ENCODE peak calls at places on chromosomes 2 and 18, in four cellular contexts. M is BJ, C is GM20000, I is ovary. U is an unnamed sample.

GRCh38 chr2:149068996-149069888 is 30.7 kb downstream of the LYPD6B start:
- DNase-seq in M (peak), C (no peak), I (no peak), U (peak)

GRCh38 chr2:141778315-141778835 is 352.4 kb downstream of the LRP1B start:
- DNase-seq in C (no peak), M (no peak), I (no peak), U (no peak)

GRCh38 chr2:15933184-15933845 is 7.0 kb upstream of the MYCN start:
- DNase-seq in C (no peak), M (no peak), I (no peak), U (no peak)

GRCh38 chr2:60961457-60961856 is 56.1 kb upstream of the PEX13 start:
- DNase-seq in M (peak), C (no peak), I (no peak), U (peak)

GRCh38 chr2:241798631-241799521 is 10.1 kb upstream of the NEU4 start:
- DNase-seq in I (peak), C (peak), M (no peak), U (no peak)

GRCh38 chr2:202564226-202564625 is 70.5 kb upstream of the FAM117B start:
- DNase-seq in I (no peak), C (no peak), M (no peak), U (no peak)

GRCh38 chr18:28411806-28412205 is 234.9 kb upstream of the CDH2 start:
- DNase-seq in I (no peak), C (no peak), M (peak), U (no peak)

GRCh38 chr18:12769644-12770440 is 67.0 kb downstream of the PSMG2 start:
- DNase-seq in C (no peak), I (no peak), M (no peak), U (no peak)

GRCh38 chr18:8657873-8658521 is 47.4 kb upstream of the MTCL1 start:
- DNase-seq in C (no peak), M (no peak), I (peak), U (no peak)

GRCh38 chr2:209008636-209009287 is 415.1 kb upstream of the MAP2 start:
- DNase-seq in C (no peak), I (no peak), M (no peak), U (no peak)

GRCh38 chr2:175837046-175837445 is 165.0 kb downstream of the LNPK start:
- DNase-seq in C (no peak), M (peak), I (peak), U (peak)

GRCh38 chr18:57428221-57429150 is 6.7 kb upstream of the ONECUT2 start:
- DNase-seq in C (peak), I (no peak), M (no peak), U (no peak)

GRCh38 chr2:42562474-42563144 is 5.8 kb upstream of the MTA3 start:
- DNase-seq in M (no peak), I (no peak), C (no peak), U (no peak)

GRCh38 chr18:53117851-53118250 is 777.9 kb downstream of the DCC start:
- DNase-seq in C (no peak), M (no peak), I (no peak), U (no peak)

GRCh38 chr2:22855761-22856184 is 529.2 kb upstream of the KLHL29 start:
- DNase-seq in C (no peak), M (no peak), I (no peak), U (no peak)

GRCh38 chr2:201116959-201117734 is 1.2 kb downstream of the CFLAR start:
- DNase-seq in I (no peak), M (no peak), C (peak), U (peak)

GRCh38 chr2:28635251-28635650 is 116.4 kb upstream of the PPP1CB start:
- DNase-seq in M (no peak), I (peak), C (no peak), U (no peak)

GRCh38 chr2:102451968-102452367 is 21.1 kb upstream of the SLC9A4 start:
- DNase-seq in I (no peak), M (no peak), C (no peak), U (no peak)

GRCh38 chr2:39778775-39779751 is at the start of gene THUMPD2:
- DNase-seq in M (no peak), I (peak), C (peak), U (no peak)

GRCh38 chr2:11753886-11754704 is 7.7 kb downstream of the LPIN1 start:
- DNase-seq in C (peak), M (no peak), I (no peak), U (no peak)

GRCh38 chr2:10305254-10305635 is 2.5 kb downstream of the HPCAL1 start:
- DNase-seq in C (no peak), I (no peak), M (no peak), U (no peak)

GRCh38 chr2:196750977-196751631 is 48.4 kb downstream of the GTF3C3 start:
- DNase-seq in M (peak), I (peak), C (peak), U (peak)

GRCh38 chr2:167706800-167707199 is 540.6 kb downstream of the STK39 start:
- DNase-seq in C (no peak), I (no peak), M (no peak), U (no peak)

GRCh38 chr2:15665067-15665942 is 73.6 kb downstream of the DDX1 start:
- DNase-seq in I (no peak), M (no peak), C (no peak), U (no peak)

GRCh38 chr2:119174216-119174992 is 15.9 kb upstream of the C1QL2 start:
- DNase-seq in I (no peak), M (no peak), C (peak), U (no peak)

GRCh38 chr2:240431663-240432424 is 3.6 kb upstream of the GPC1 start:
- DNase-seq in I (peak), M (no peak), C (no peak), U (no peak)

GRCh38 chr2:135142323-135142722 is 90.2 kb downstream of the RAB3GAP1 start:
- DNase-seq in M (no peak), I (no peak), C (no peak), U (no peak)

GRCh38 chr2:234708091-234708683 is 211.3 kb upstream of the ARL4C start:
- DNase-seq in C (no peak), M (peak), I (no peak), U (no peak)

GRCh38 chr2:41716497-41716896 is 331.3 kb upstream of the PKDCC start:
- DNase-seq in M (no peak), I (no peak), C (no peak), U (no peak)

GRCh38 chr18:21735452-21736015 is 5.1 kb upstream of the MIB1 start:
- DNase-seq in I (no peak), C (no peak), M (no peak), U (no peak)

GRCh38 chr2:220154243-220154642 is 526.8 kb downstream of the SLC4A3 start:
- DNase-seq in I (no peak), M (no peak), C (no peak), U (no peak)
- TF ChIP-seq CTCF in I (no peak), M (peak), C (no peak), U (peak)

GRCh38 chr18:37541517-37541916 is 24.1 kb downstream of the CELF4 start:
- DNase-seq in I (no peak), M (no peak), C (no peak), U (no peak)

GRCh38 chr18:37537868-37538525 is 27.6 kb downstream of the CELF4 start:
- DNase-seq in M (no peak), C (peak), I (peak), U (peak)

GRCh38 chr18:37539236-37539635 is 26.4 kb downstream of the CELF4 start:
- DNase-seq in C (no peak), I (no peak), M (no peak), U (no peak)

GRCh38 chr18:37538526-37539205 is 26.9 kb downstream of the CELF4 start:
- DNase-seq in I (no peak), M (no peak), C (no peak), U (no peak)

GRCh38 chr18:37540424-37541121 is 25.0 kb downstream of the CELF4 start:
- DNase-seq in C (no peak), M (no peak), I (no peak), U (no peak)
- TF ChIP-seq CTCF in C (no peak), M (no peak), I (no peak), U (no peak)

GRCh38 chr18:47876813-47877212 is 53.6 kb downstream of the SMAD2 start:
- DNase-seq in C (no peak), I (no peak), M (no peak), U (no peak)
- TF ChIP-seq CTCF in C (no peak), I (no peak), M (no peak), U (no peak)

GRCh38 chr2:204722207-204722606 is 176.9 kb downstream of the PARD3B start:
- DNase-seq in C (no peak), M (no peak), I (no peak), U (no peak)
- TF ChIP-seq CTCF in C (no peak), M (no peak), I (no peak), U (no peak)